ENCODE peak calls at places on chromosomes 16 and 17, in eight cellular contexts. One of them, this sample, is unnamed.

GRCh38 chr16:72198641-72199250 is 26.8 kb upstream of the PMFBP1 start:
- DNase-seq in CD8-positive, alpha-beta T cell: no peak
- DNase-seq in activated CD8-positive, alpha-beta memory T cell treated with anti-CD3 and anti-CD28 coated beads for 1 hour: no peak
- DNase-seq in fibroblast of lung: no peak
- DNase-seq in IMR-90: no peak
- DNase-seq in activated CD4-positive, alpha-beta T cell treated with anti-CD3 and anti-CD28 coated beads, Interleukin-2, amount 10 ng/mL, durations not matched to agents 24 days and 14 days: no peak
- DNase-seq in stimulated activated CD4-positive, alpha-beta T cell treated with anti-CD3 and anti-CD28 coated beads, TNF-alpha, amount 100 ng/mL, for 24 hours: no peak
- DNase-seq in ELF-1: no peak
- DNase-seq in this sample: no peak

GRCh38 chr16:75282811-75283281 is 31.4 kb upstream of the BCAR1 start:
- DNase-seq in stimulated activated CD4-positive, alpha-beta T cell treated with anti-CD3 and anti-CD28 coated beads, TNF-alpha, amount 100 ng/mL, for 24 hours: no peak
- DNase-seq in CD8-positive, alpha-beta T cell: no peak
- DNase-seq in fibroblast of lung: no peak
- DNase-seq in ELF-1: no peak
- DNase-seq in activated CD8-positive, alpha-beta memory T cell treated with anti-CD3 and anti-CD28 coated beads for 1 hour: no peak
- DNase-seq in IMR-90: peak
- DNase-seq in activated CD4-positive, alpha-beta T cell treated with anti-CD3 and anti-CD28 coated beads, Interleukin-2, amount 10 ng/mL, durations not matched to agents 24 days and 14 days: no peak
- DNase-seq in this sample: no peak

GRCh38 chr16:55552621-55553020 is 13.9 kb upstream of the CAPNS2 start:
- DNase-seq in stimulated activated CD4-positive, alpha-beta T cell treated with anti-CD3 and anti-CD28 coated beads, TNF-alpha, amount 100 ng/mL, for 24 hours: no peak
- DNase-seq in activated CD4-positive, alpha-beta T cell treated with anti-CD3 and anti-CD28 coated beads, Interleukin-2, amount 10 ng/mL, durations not matched to agents 24 days and 14 days: no peak
- DNase-seq in IMR-90: peak
- DNase-seq in ELF-1: peak
- DNase-seq in activated CD8-positive, alpha-beta memory T cell treated with anti-CD3 and anti-CD28 coated beads for 1 hour: no peak
- DNase-seq in fibroblast of lung: peak
- DNase-seq in CD8-positive, alpha-beta T cell: no peak
- DNase-seq in this sample: no peak

GRCh38 chr17:8583954-8584353 is 46.6 kb downstream of the MYH10 start:
- DNase-seq in activated CD8-positive, alpha-beta memory T cell treated with anti-CD3 and anti-CD28 coated beads for 1 hour: no peak
- DNase-seq in ELF-1: no peak
- DNase-seq in stimulated activated CD4-positive, alpha-beta T cell treated with anti-CD3 and anti-CD28 coated beads, TNF-alpha, amount 100 ng/mL, for 24 hours: no peak
- DNase-seq in CD8-positive, alpha-beta T cell: no peak
- DNase-seq in IMR-90: no peak
- DNase-seq in fibroblast of lung: no peak
- DNase-seq in activated CD4-positive, alpha-beta T cell treated with anti-CD3 and anti-CD28 coated beads, Interleukin-2, amount 10 ng/mL, durations not matched to agents 24 days and 14 days: no peak
- DNase-seq in this sample: no peak

GRCh38 chr17:75509528-75510258 is 5.6 kb downstream of the CASKIN2 start:
- DNase-seq in activated CD4-positive, alpha-beta T cell treated with anti-CD3 and anti-CD28 coated beads, Interleukin-2, amount 10 ng/mL, durations not matched to agents 24 days and 14 days: no peak
- DNase-seq in stimulated activated CD4-positive, alpha-beta T cell treated with anti-CD3 and anti-CD28 coated beads, TNF-alpha, amount 100 ng/mL, for 24 hours: no peak
- DNase-seq in CD8-positive, alpha-beta T cell: no peak
- DNase-seq in ELF-1: no peak
- DNase-seq in fibroblast of lung: no peak
- DNase-seq in activated CD8-positive, alpha-beta memory T cell treated with anti-CD3 and anti-CD28 coated beads for 1 hour: no peak
- DNase-seq in IMR-90: no peak
- DNase-seq in this sample: no peak

GRCh38 chr16:89655062-89655643 is 2.4 kb downstream of the CHMP1A start:
- DNase-seq in activated CD8-positive, alpha-beta memory T cell treated with anti-CD3 and anti-CD28 coated beads for 1 hour: no peak
- DNase-seq in ELF-1: no peak
- DNase-seq in CD8-positive, alpha-beta T cell: no peak
- DNase-seq in stimulated activated CD4-positive, alpha-beta T cell treated with anti-CD3 and anti-CD28 coated beads, TNF-alpha, amount 100 ng/mL, for 24 hours: no peak
- DNase-seq in IMR-90: no peak
- DNase-seq in activated CD4-positive, alpha-beta T cell treated with anti-CD3 and anti-CD28 coated beads, Interleukin-2, amount 10 ng/mL, durations not matched to agents 24 days and 14 days: no peak
- DNase-seq in fibroblast of lung: no peak
- DNase-seq in this sample: no peak

GRCh38 chr17:59479141-59479540 is 86.3 kb upstream of the DHX40 start:
- DNase-seq in activated CD8-positive, alpha-beta memory T cell treated with anti-CD3 and anti-CD28 coated beads for 1 hour: no peak
- DNase-seq in ELF-1: no peak
- DNase-seq in activated CD4-positive, alpha-beta T cell treated with anti-CD3 and anti-CD28 coated beads, Interleukin-2, amount 10 ng/mL, durations not matched to agents 24 days and 14 days: no peak
- DNase-seq in fibroblast of lung: no peak
- DNase-seq in CD8-positive, alpha-beta T cell: no peak
- DNase-seq in IMR-90: no peak
- DNase-seq in stimulated activated CD4-positive, alpha-beta T cell treated with anti-CD3 and anti-CD28 coated beads, TNF-alpha, amount 100 ng/mL, for 24 hours: no peak
- DNase-seq in this sample: peak

GRCh38 chr17:63950940-63951907 is 19.1 kb upstream of the CD79B start:
- DNase-seq in fibroblast of lung: no peak
- DNase-seq in IMR-90: no peak
- DNase-seq in CD8-positive, alpha-beta T cell: no peak
- DNase-seq in ELF-1: peak
- DNase-seq in stimulated activated CD4-positive, alpha-beta T cell treated with anti-CD3 and anti-CD28 coated beads, TNF-alpha, amount 100 ng/mL, for 24 hours: no peak
- DNase-seq in activated CD8-positive, alpha-beta memory T cell treated with anti-CD3 and anti-CD28 coated beads for 1 hour: no peak
- DNase-seq in activated CD4-positive, alpha-beta T cell treated with anti-CD3 and anti-CD28 coated beads, Interleukin-2, amount 10 ng/mL, durations not matched to agents 24 days and 14 days: peak
- DNase-seq in this sample: no peak

GRCh38 chr16:67767953-67768352 is 38.4 kb downstream of the RANBP10 start:
- DNase-seq in fibroblast of lung: peak
- DNase-seq in ELF-1: no peak
- DNase-seq in activated CD4-positive, alpha-beta T cell treated with anti-CD3 and anti-CD28 coated beads, Interleukin-2, amount 10 ng/mL, durations not matched to agents 24 days and 14 days: no peak
- DNase-seq in stimulated activated CD4-positive, alpha-beta T cell treated with anti-CD3 and anti-CD28 coated beads, TNF-alpha, amount 100 ng/mL, for 24 hours: no peak
- DNase-seq in IMR-90: peak
- DNase-seq in CD8-positive, alpha-beta T cell: no peak
- DNase-seq in activated CD8-positive, alpha-beta memory T cell treated with anti-CD3 and anti-CD28 coated beads for 1 hour: no peak
- DNase-seq in this sample: no peak

GRCh38 chr17:57106107-57106835 is 21.2 kb downstream of the AKAP1 start:
- DNase-seq in activated CD4-positive, alpha-beta T cell treated with anti-CD3 and anti-CD28 coated beads, Interleukin-2, amount 10 ng/mL, durations not matched to agents 24 days and 14 days: no peak
- DNase-seq in CD8-positive, alpha-beta T cell: no peak
- DNase-seq in IMR-90: no peak
- DNase-seq in ELF-1: peak
- DNase-seq in activated CD8-positive, alpha-beta memory T cell treated with anti-CD3 and anti-CD28 coated beads for 1 hour: no peak
- DNase-seq in stimulated activated CD4-positive, alpha-beta T cell treated with anti-CD3 and anti-CD28 coated beads, TNF-alpha, amount 100 ng/mL, for 24 hours: no peak
- DNase-seq in fibroblast of lung: no peak
- DNase-seq in this sample: no peak

GRCh38 chr17:18186271-18186982 is 2.8 kb downstream of the ALKBH5 start:
- DNase-seq in IMR-90: peak
- DNase-seq in fibroblast of lung: peak
- DNase-seq in stimulated activated CD4-positive, alpha-beta T cell treated with anti-CD3 and anti-CD28 coated beads, TNF-alpha, amount 100 ng/mL, for 24 hours: no peak
- DNase-seq in activated CD8-positive, alpha-beta memory T cell treated with anti-CD3 and anti-CD28 coated beads for 1 hour: no peak
- DNase-seq in CD8-positive, alpha-beta T cell: no peak
- DNase-seq in activated CD4-positive, alpha-beta T cell treated with anti-CD3 and anti-CD28 coated beads, Interleukin-2, amount 10 ng/mL, durations not matched to agents 24 days and 14 days: no peak
- DNase-seq in ELF-1: no peak
- DNase-seq in this sample: no peak

GRCh38 chr16:30054959-30055553 is 10.5 kb upstream of the ALDOA start:
- DNase-seq in CD8-positive, alpha-beta T cell: peak
- DNase-seq in activated CD4-positive, alpha-beta T cell treated with anti-CD3 and anti-CD28 coated beads, Interleukin-2, amount 10 ng/mL, durations not matched to agents 24 days and 14 days: peak
- DNase-seq in fibroblast of lung: no peak
- DNase-seq in ELF-1: peak
- DNase-seq in IMR-90: no peak
- DNase-seq in stimulated activated CD4-positive, alpha-beta T cell treated with anti-CD3 and anti-CD28 coated beads, TNF-alpha, amount 100 ng/mL, for 24 hours: no peak
- DNase-seq in activated CD8-positive, alpha-beta memory T cell treated with anti-CD3 and anti-CD28 coated beads for 1 hour: no peak
- DNase-seq in this sample: no peak

GRCh38 chr16:55370762-55371482 is 46.9 kb downstream of the IRX6 start:
- DNase-seq in ELF-1: peak
- DNase-seq in stimulated activated CD4-positive, alpha-beta T cell treated with anti-CD3 and anti-CD28 coated beads, TNF-alpha, amount 100 ng/mL, for 24 hours: no peak
- DNase-seq in IMR-90: peak
- DNase-seq in CD8-positive, alpha-beta T cell: no peak
- DNase-seq in fibroblast of lung: peak
- DNase-seq in activated CD8-positive, alpha-beta memory T cell treated with anti-CD3 and anti-CD28 coated beads for 1 hour: no peak
- DNase-seq in activated CD4-positive, alpha-beta T cell treated with anti-CD3 and anti-CD28 coated beads, Interleukin-2, amount 10 ng/mL, durations not matched to agents 24 days and 14 days: peak
- DNase-seq in this sample: no peak

GRCh38 chr17:73304971-73305786 is 6.6 kb downstream of the CDC42EP4 start:
- DNase-seq in activated CD8-positive, alpha-beta memory T cell treated with anti-CD3 and anti-CD28 coated beads for 1 hour: no peak
- DNase-seq in activated CD4-positive, alpha-beta T cell treated with anti-CD3 and anti-CD28 coated beads, Interleukin-2, amount 10 ng/mL, durations not matched to agents 24 days and 14 days: no peak
- DNase-seq in stimulated activated CD4-positive, alpha-beta T cell treated with anti-CD3 and anti-CD28 coated beads, TNF-alpha, amount 100 ng/mL, for 24 hours: no peak
- DNase-seq in fibroblast of lung: peak
- DNase-seq in ELF-1: peak
- DNase-seq in CD8-positive, alpha-beta T cell: no peak
- DNase-seq in IMR-90: peak
- DNase-seq in this sample: no peak

GRCh38 chr17:64515419-64515818 is 8.6 kb downstream of the CEP95 start:
- DNase-seq in ELF-1: no peak
- DNase-seq in CD8-positive, alpha-beta T cell: no peak
- DNase-seq in IMR-90: no peak
- DNase-seq in stimulated activated CD4-positive, alpha-beta T cell treated with anti-CD3 and anti-CD28 coated beads, TNF-alpha, amount 100 ng/mL, for 24 hours: no peak
- DNase-seq in activated CD8-positive, alpha-beta memory T cell treated with anti-CD3 and anti-CD28 coated beads for 1 hour: no peak
- DNase-seq in fibroblast of lung: no peak
- DNase-seq in activated CD4-positive, alpha-beta T cell treated with anti-CD3 and anti-CD28 coated beads, Interleukin-2, amount 10 ng/mL, durations not matched to agents 24 days and 14 days: no peak
- DNase-seq in this sample: no peak

GRCh38 chr17:17685775-17686291 is 4.6 kb downstream of the RAI1 start:
- DNase-seq in activated CD8-positive, alpha-beta memory T cell treated with anti-CD3 and anti-CD28 coated beads for 1 hour: no peak
- DNase-seq in fibroblast of lung: peak
- DNase-seq in activated CD4-positive, alpha-beta T cell treated with anti-CD3 and anti-CD28 coated beads, Interleukin-2, amount 10 ng/mL, durations not matched to agents 24 days and 14 days: no peak
- DNase-seq in stimulated activated CD4-positive, alpha-beta T cell treated with anti-CD3 and anti-CD28 coated beads, TNF-alpha, amount 100 ng/mL, for 24 hours: no peak
- DNase-seq in CD8-positive, alpha-beta T cell: no peak
- DNase-seq in IMR-90: peak
- DNase-seq in ELF-1: peak
- DNase-seq in this sample: no peak

GRCh38 chr16:89330177-89330856 is 112.8 kb downstream of the ZNF778 start:
- DNase-seq in activated CD8-positive, alpha-beta memory T cell treated with anti-CD3 and anti-CD28 coated beads for 1 hour: no peak
- DNase-seq in fibroblast of lung: no peak
- DNase-seq in IMR-90: peak
- DNase-seq in ELF-1: peak
- DNase-seq in activated CD4-positive, alpha-beta T cell treated with anti-CD3 and anti-CD28 coated beads, Interleukin-2, amount 10 ng/mL, durations not matched to agents 24 days and 14 days: peak
- DNase-seq in CD8-positive, alpha-beta T cell: peak
- DNase-seq in stimulated activated CD4-positive, alpha-beta T cell treated with anti-CD3 and anti-CD28 coated beads, TNF-alpha, amount 100 ng/mL, for 24 hours: no peak
- DNase-seq in this sample: no peak

GRCh38 chr16:89565506-89566372 is 5.3 kb downstream of the RPL13 start:
- DNase-seq in ELF-1: peak
- DNase-seq in CD8-positive, alpha-beta T cell: peak
- DNase-seq in activated CD8-positive, alpha-beta memory T cell treated with anti-CD3 and anti-CD28 coated beads for 1 hour: peak
- DNase-seq in IMR-90: peak
- DNase-seq in stimulated activated CD4-positive, alpha-beta T cell treated with anti-CD3 and anti-CD28 coated beads, TNF-alpha, amount 100 ng/mL, for 24 hours: no peak
- DNase-seq in fibroblast of lung: peak
- DNase-seq in activated CD4-positive, alpha-beta T cell treated with anti-CD3 and anti-CD28 coated beads, Interleukin-2, amount 10 ng/mL, durations not matched to agents 24 days and 14 days: peak
- DNase-seq in this sample: no peak

GRCh38 chr17:17347234-17347955 is 44.2 kb downstream of the NT5M start:
- DNase-seq in stimulated activated CD4-positive, alpha-beta T cell treated with anti-CD3 and anti-CD28 coated beads, TNF-alpha, amount 100 ng/mL, for 24 hours: no peak
- DNase-seq in fibroblast of lung: no peak
- DNase-seq in activated CD8-positive, alpha-beta memory T cell treated with anti-CD3 and anti-CD28 coated beads for 1 hour: no peak
- DNase-seq in activated CD4-positive, alpha-beta T cell treated with anti-CD3 and anti-CD28 coated beads, Interleukin-2, amount 10 ng/mL, durations not matched to agents 24 days and 14 days: no peak
- DNase-seq in IMR-90: no peak
- DNase-seq in ELF-1: no peak
- DNase-seq in CD8-positive, alpha-beta T cell: no peak
- DNase-seq in this sample: no peak

GRCh38 chr17:77875881-77876509 is 82.5 kb upstream of the TNRC6C start:
- DNase-seq in stimulated activated CD4-positive, alpha-beta T cell treated with anti-CD3 and anti-CD28 coated beads, TNF-alpha, amount 100 ng/mL, for 24 hours: no peak
- DNase-seq in fibroblast of lung: no peak
- DNase-seq in IMR-90: peak
- DNase-seq in ELF-1: no peak
- DNase-seq in activated CD4-positive, alpha-beta T cell treated with anti-CD3 and anti-CD28 coated beads, Interleukin-2, amount 10 ng/mL, durations not matched to agents 24 days and 14 days: no peak
- DNase-seq in activated CD8-positive, alpha-beta memory T cell treated with anti-CD3 and anti-CD28 coated beads for 1 hour: no peak
- DNase-seq in CD8-positive, alpha-beta T cell: no peak
- DNase-seq in this sample: no peak

GRCh38 chr17:40978752-40979151 is 5.4 kb downstream of the KRT40 start:
- DNase-seq in CD8-positive, alpha-beta T cell: no peak
- DNase-seq in stimulated activated CD4-positive, alpha-beta T cell treated with anti-CD3 and anti-CD28 coated beads, TNF-alpha, amount 100 ng/mL, for 24 hours: no peak
- DNase-seq in activated CD4-positive, alpha-beta T cell treated with anti-CD3 and anti-CD28 coated beads, Interleukin-2, amount 10 ng/mL, durations not matched to agents 24 days and 14 days: no peak
- DNase-seq in activated CD8-positive, alpha-beta memory T cell treated with anti-CD3 and anti-CD28 coated beads for 1 hour: no peak
- DNase-seq in fibroblast of lung: no peak
- DNase-seq in ELF-1: peak
- DNase-seq in IMR-90: no peak
- DNase-seq in this sample: no peak

GRCh38 chr17:50139950-50140885 is 10.3 kb upstream of the SAMD14 start:
- DNase-seq in activated CD8-positive, alpha-beta memory T cell treated with anti-CD3 and anti-CD28 coated beads for 1 hour: peak
- DNase-seq in CD8-positive, alpha-beta T cell: peak
- DNase-seq in stimulated activated CD4-positive, alpha-beta T cell treated with anti-CD3 and anti-CD28 coated beads, TNF-alpha, amount 100 ng/mL, for 24 hours: peak
- DNase-seq in IMR-90: peak
- DNase-seq in ELF-1: peak
- DNase-seq in activated CD4-positive, alpha-beta T cell treated with anti-CD3 and anti-CD28 coated beads, Interleukin-2, amount 10 ng/mL, durations not matched to agents 24 days and 14 days: peak
- DNase-seq in fibroblast of lung: peak
- DNase-seq in this sample: no peak

GRCh38 chr16:5450435-5451104 is 353.0 kb upstream of the EEF2KMT start:
- DNase-seq in stimulated activated CD4-positive, alpha-beta T cell treated with anti-CD3 and anti-CD28 coated beads, TNF-alpha, amount 100 ng/mL, for 24 hours: no peak
- DNase-seq in activated CD8-positive, alpha-beta memory T cell treated with anti-CD3 and anti-CD28 coated beads for 1 hour: no peak
- DNase-seq in CD8-positive, alpha-beta T cell: no peak
- DNase-seq in fibroblast of lung: no peak
- DNase-seq in ELF-1: peak
- DNase-seq in activated CD4-positive, alpha-beta T cell treated with anti-CD3 and anti-CD28 coated beads, Interleukin-2, amount 10 ng/mL, durations not matched to agents 24 days and 14 days: no peak
- DNase-seq in IMR-90: no peak
- DNase-seq in this sample: no peak

GRCh38 chr16:3118204-3118790 is 5.9 kb downstream of the ZNF205 start:
- DNase-seq in activated CD8-positive, alpha-beta memory T cell treated with anti-CD3 and anti-CD28 coated beads for 1 hour: no peak
- DNase-seq in fibroblast of lung: no peak
- DNase-seq in CD8-positive, alpha-beta T cell: no peak
- DNase-seq in IMR-90: no peak
- DNase-seq in activated CD4-positive, alpha-beta T cell treated with anti-CD3 and anti-CD28 coated beads, Interleukin-2, amount 10 ng/mL, durations not matched to agents 24 days and 14 days: no peak
- DNase-seq in stimulated activated CD4-positive, alpha-beta T cell treated with anti-CD3 and anti-CD28 coated beads, TNF-alpha, amount 100 ng/mL, for 24 hours: no peak
- DNase-seq in ELF-1: no peak
- DNase-seq in this sample: no peak

GRCh38 chr17:4948997-4949320 is 629 bp upstream of the PFN1 start:
- DNase-seq in activated CD4-positive, alpha-beta T cell treated with anti-CD3 and anti-CD28 coated beads, Interleukin-2, amount 10 ng/mL, durations not matched to agents 24 days and 14 days: peak
- DNase-seq in stimulated activated CD4-positive, alpha-beta T cell treated with anti-CD3 and anti-CD28 coated beads, TNF-alpha, amount 100 ng/mL, for 24 hours: no peak
- DNase-seq in fibroblast of lung: peak
- DNase-seq in CD8-positive, alpha-beta T cell: peak
- DNase-seq in IMR-90: peak
- DNase-seq in ELF-1: peak
- DNase-seq in activated CD8-positive, alpha-beta memory T cell treated with anti-CD3 and anti-CD28 coated beads for 1 hour: peak
- DNase-seq in this sample: no peak